ENCODE peak calls at places on chromosomes 12 and 14, in six cellular contexts. R is T-helper 9 cell, M is left colon, T is tibial nerve, Q is left lobe of liver, L is substantia nigra. E is an unnamed sample.

GRCh38 chr12:22860926-22861325 is 236.0 kb downstream of the ETNK1 start:
- DNase-seq in T (no peak), L (no peak), R (no peak), Q (no peak), M (no peak), E (no peak)

GRCh38 chr14:100145682-100146464 is 13.6 kb downstream of the DEGS2 start:
- DNase-seq in Q (no peak), R (no peak), T (no peak), L (no peak), M (peak), E (no peak)

GRCh38 chr12:41013921-41014642 is 174.0 kb upstream of the PDZRN4 start:
- DNase-seq in R (no peak), M (no peak), L (no peak), Q (no peak), T (no peak), E (no peak)

GRCh38 chr14:80955434-80955939 is at the start of gene TSHR:
- DNase-seq in L (no peak), Q (no peak), R (no peak), T (no peak), M (peak), E (no peak)

GRCh38 chr14:23352506-23353432 is at the start of gene SLC22A17:
- DNase-seq in Q (no peak), L (peak), R (peak), M (peak), T (peak), E (peak)

GRCh38 chr12:83807906-83808305 is 1104.7 kb downstream of the SLC6A15 start:
- DNase-seq in T (no peak), R (no peak), Q (no peak), M (no peak), L (no peak), E (no peak)

GRCh38 chr14:99357856-99358390 is 85.9 kb upstream of the BCL11B start:
- DNase-seq in T (no peak), Q (no peak), M (no peak), R (no peak), L (no peak), E (no peak)

GRCh38 chr14:97120204-97121120 is 323.3 kb downstream of the VRK1 start:
- DNase-seq in T (no peak), L (no peak), Q (no peak), M (no peak), R (peak), E (no peak)

GRCh38 chr14:21300892-21301291 is 21.0 kb downstream of the RPGRIP1 start:
- DNase-seq in L (no peak), R (peak), M (peak), T (no peak), Q (peak), E (no peak)

GRCh38 chr12:107415834-107416233 is 269.8 kb upstream of the PWP1 start:
- DNase-seq in R (no peak), L (no peak), M (no peak), Q (no peak), T (no peak), E (no peak)

GRCh38 chr12:1932264-1932777 is 13.9 kb upstream of the CACNA2D4 start:
- DNase-seq in M (peak), T (no peak), L (peak), Q (peak), R (no peak), E (peak)

GRCh38 chr14:78143489-78144145 is 26.6 kb upstream of the NRXN3 start:
- DNase-seq in T (no peak), R (no peak), M (no peak), L (no peak), Q (no peak), E (no peak)

GRCh38 chr14:100904307-100905019 is 941 bp upstream of the RTL1 start:
- DNase-seq in Q (no peak), M (no peak), R (no peak), L (no peak), T (no peak), E (peak)

GRCh38 chr14:103232831-103233319 is 101.2 kb upstream of the EIF5 start:
- DNase-seq in M (no peak), Q (no peak), T (no peak), R (no peak), L (no peak), E (no peak)

GRCh38 chr12:121005346-121005815 is 10.9 kb downstream of the C12orf43 start:
- DNase-seq in L (no peak), T (no peak), M (peak), Q (no peak), R (peak), E (no peak)

GRCh38 chr12:14959126-14959440 is 2.3 kb downstream of the ARHGDIB start:
- DNase-seq in Q (no peak), L (no peak), T (no peak), M (no peak), R (no peak), E (no peak)